ENCODE peak calls at places on chromosomes 2 and 18, in seven cellular contexts. O is GM12878, M is SK-N-SH, J is HepG2, W is K562, L is H1, V is HCT116. R is an unnamed sample.

GRCh38 chr2:16625201-16625729 is 40.4 kb downstream of the CYRIA start:
- DNase-seq in J (no peak), O (no peak), M (no peak), L (no peak), V (no peak), W (no peak), R (no peak)

GRCh38 chr2:158140201-158140600 is 38.5 kb downstream of the UPP2 start:
- DNase-seq in M (no peak), V (no peak), J (no peak), W (no peak), O (no peak), L (no peak), R (no peak)

GRCh38 chr2:45218931-45219339 is 209.7 kb upstream of the SIX2 start:
- DNase-seq in V (no peak), L (no peak), J (no peak), W (no peak), M (no peak), O (no peak), R (peak; percentile 78)

GRCh38 chr2:15565994-15566671 is 5.0 kb upstream of the NBAS start:
- DNase-seq in O (no peak), V (no peak), W (no peak), L (no peak), J (no peak), M (no peak), R (no peak)

GRCh38 chr18:80154293-80154692 is 45.2 kb downstream of the ADNP2 start:
- DNase-seq in V (no peak), L (no peak), M (no peak), J (peak; percentile 30), W (peak; percentile 13), O (peak; percentile 23), R (peak; percentile 52)

GRCh38 chr2:173124441-173124840 is 48.8 kb downstream of the MAP3K20 start:
- DNase-seq in L (no peak), V (no peak), J (no peak), W (no peak), O (no peak), M (no peak), R (no peak)

GRCh38 chr18:398866-399637 is 101.4 kb downstream of the COLEC12 start:
- DNase-seq in W (no peak), V (no peak), L (no peak), J (no peak), M (peak; percentile 30), O (no peak), R (peak; percentile 9)

GRCh38 chr2:43319541-43319940 is 93.1 kb upstream of the ZFP36L2 start:
- DNase-seq in J (no peak), W (no peak), M (peak; percentile 77), O (no peak), L (no peak), V (no peak), R (no peak)

GRCh38 chr2:95698166-95698565 is 106.4 kb downstream of the TRIM43 start:
- DNase-seq in M (no peak), L (no peak), J (no peak), W (no peak), V (no peak), O (no peak), R (peak; percentile 8)

GRCh38 chr2:118689874-118690273 is 157.6 kb downstream of the EN1 start:
- DNase-seq in V (no peak), O (no peak), L (no peak), W (no peak), J (no peak), M (no peak), R (no peak)

GRCh38 chr2:67835266-67835665 is 227.5 kb downstream of the C1D start:
- DNase-seq in J (no peak), M (no peak), O (no peak), W (no peak), V (no peak), L (no peak), R (no peak)

GRCh38 chr2:27021253-27021801 is 11.4 kb upstream of the TMEM214 start:
- DNase-seq in O (no peak), V (no peak), W (no peak), J (peak; percentile 28), M (no peak), L (no peak), R (no peak)

GRCh38 chr2:144515694-144516416 is 4.1 kb downstream of the ZEB2 start:
- DNase-seq in J (no peak), V (no peak), L (peak; percentile 74), W (peak; percentile 32), M (peak; percentile 76), O (no peak), R (no peak)

GRCh38 chr2:29920631-29921559 is 491 bp downstream of the ALK start:
- DNase-seq in O (no peak), M (peak; percentile 76), L (peak; percentile 87), W (no peak), J (no peak), V (no peak), R (no peak)

GRCh38 chr2:22175002-22175401 is 1051.2 kb downstream of the TDRD15 start:
- DNase-seq in O (no peak), J (no peak), V (no peak), M (no peak), L (no peak), W (no peak), R (no peak)

GRCh38 chr18:37540424-37541121 is 25.0 kb downstream of the CELF4 start:
- DNase-seq in M (peak; percentile 49), W (no peak), O (no peak), J (no peak), V (no peak), L (no peak), R (no peak)

GRCh38 chr2:85131116-85131515 is 2.1 kb upstream of the TCF7L1 start:
- DNase-seq in V (no peak), W (no peak), L (no peak), M (peak; percentile 47), J (peak; percentile 37), O (no peak), R (peak; percentile 44)

GRCh38 chr2:205484717-205485116 is 197.6 kb upstream of the NRP2 start:
- DNase-seq in O (no peak), W (no peak), L (no peak), J (no peak), M (no peak), V (no peak), R (no peak)

GRCh38 chr2:207534390-207534789 is 4.6 kb downstream of the CREB1 start:
- DNase-seq in V (no peak), L (no peak), W (no peak), J (no peak), M (no peak), O (no peak), R (no peak)

GRCh38 chr18:63267990-63268721 is 51.4 kb downstream of the BCL2 start:
- DNase-seq in W (no peak), L (no peak), O (no peak), J (no peak), V (no peak), M (no peak), R (no peak)

GRCh38 chr2:1493361-1494126 is 80.3 kb downstream of the TPO start:
- DNase-seq in V (no peak), M (no peak), W (no peak), L (no peak), J (no peak), O (no peak), R (no peak)

GRCh38 chr18:46439037-46439436 is 218.0 kb downstream of the LOXHD1 start:
- DNase-seq in O (no peak), J (no peak), V (no peak), L (no peak), M (no peak), W (no peak), R (no peak)

GRCh38 chr18:3529077-3529476 is 79.1 kb downstream of the TGIF1 start:
- DNase-seq in L (no peak), O (no peak), W (no peak), V (no peak), M (no peak), J (no peak), R (no peak)

DNA sequence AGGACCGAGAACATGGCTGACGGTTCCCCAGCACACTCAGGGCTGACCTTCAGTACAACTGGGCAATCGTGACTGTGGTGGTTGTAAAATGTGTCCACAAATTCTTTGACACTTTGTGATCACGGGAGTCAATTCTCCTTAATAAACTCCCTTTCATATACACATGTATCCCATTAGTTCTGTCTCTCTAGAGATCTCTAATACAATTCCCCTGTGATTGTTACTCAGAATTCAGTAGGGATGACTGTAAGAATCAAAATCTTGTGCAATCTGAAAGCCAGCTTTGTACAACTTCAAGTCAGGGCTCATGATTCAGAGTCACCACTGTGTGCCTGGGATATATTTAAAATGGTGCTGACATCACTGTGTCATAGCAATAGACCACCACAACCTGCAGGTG is 89.5 kb upstream of the LMAN1 start:
- DNase-seq in J (no peak), W (no peak), L (no peak), V (no peak), O (no peak), M (no peak), R (no peak)
- TF ChIP-seq JUND in J (no peak), W (no peak), L (no peak), V (no peak), O (no peak), M (no peak), R (no peak)

DNA sequence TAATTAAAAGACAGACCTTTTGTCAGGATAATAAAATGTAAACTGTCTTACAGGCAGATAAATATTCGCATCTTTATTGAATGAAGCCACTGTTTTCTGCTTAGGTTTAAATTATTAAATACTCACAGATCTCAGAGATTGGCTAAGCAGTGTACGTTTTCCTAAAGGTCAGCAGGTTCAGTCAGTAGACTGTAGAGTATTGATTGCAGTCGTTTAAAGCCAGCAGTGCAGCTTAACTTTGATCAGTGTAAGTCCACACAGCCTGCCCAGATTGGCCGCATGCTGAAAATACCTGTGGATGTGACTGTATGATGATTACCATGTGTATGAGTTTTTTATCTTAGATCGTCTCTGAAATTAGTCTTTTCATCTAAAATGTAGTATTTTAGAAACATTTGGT is 42.3 kb downstream of the ATP9B start:
- DNase-seq in J (peak; percentile 26), L (no peak), M (no peak), V (no peak), W (no peak), O (no peak), R (no peak)
- TF ChIP-seq JUND in J (no peak), L (no peak), M (no peak), V (no peak), W (no peak), O (no peak), R (no peak)

GRCh38 chr2:99662761-99663341 is 173.0 kb upstream of the REV1 start:
- DNase-seq in L (no peak), J (no peak), M (no peak), O (no peak), W (no peak), V (no peak), R (no peak)
- TF ChIP-seq JUND in L (no peak), J (no peak), M (no peak), O (no peak), W (no peak), V (no peak), R (peak; percentile 68)

DNA sequence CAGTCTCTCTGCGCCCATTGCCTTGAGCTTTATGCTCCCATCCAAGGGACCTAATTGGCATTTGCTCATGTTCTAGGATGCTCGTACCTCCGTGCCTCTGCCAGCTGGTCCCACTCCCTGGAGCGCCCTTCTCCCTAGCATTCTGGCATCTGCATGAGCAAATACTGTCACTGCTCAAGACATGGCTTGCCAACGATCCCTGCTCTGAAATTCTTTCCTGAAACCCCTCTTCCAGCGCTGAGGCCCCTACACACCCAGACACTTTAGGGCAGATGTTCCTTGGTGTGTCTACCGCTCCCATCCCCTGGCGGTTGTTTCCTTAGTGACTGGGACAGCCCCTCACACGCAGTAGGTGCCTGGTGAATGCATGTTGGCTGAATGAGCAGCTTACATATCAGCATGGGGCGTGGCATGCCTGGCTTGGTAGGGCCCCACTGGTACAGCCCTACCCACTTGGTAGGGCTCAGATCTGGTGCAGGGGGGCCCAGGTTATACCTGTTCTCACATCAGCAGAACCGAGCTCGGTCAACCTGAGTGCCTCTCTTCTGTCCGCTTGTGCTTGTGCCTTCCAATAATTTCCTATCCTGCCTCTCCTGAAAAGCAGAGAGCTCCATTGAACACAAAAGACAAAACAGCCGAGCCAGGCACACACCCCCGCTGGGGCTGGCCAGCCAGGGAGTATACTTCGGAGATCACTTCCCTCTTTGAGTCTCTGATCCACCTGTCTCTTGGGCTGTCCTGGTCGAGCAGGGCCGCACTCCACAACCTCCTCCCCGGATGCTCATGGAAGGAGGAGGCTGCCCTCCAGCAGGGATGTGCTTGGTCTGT is 59.2 kb downstream of the INHBB start:
- DNase-seq in W (no peak), J (no peak), O (no peak), V (no peak), L (no peak), M (no peak), R (no peak)
- TF ChIP-seq JUND in W (no peak), J (no peak), O (no peak), V (no peak), L (no peak), M (no peak), R (no peak)

R was measured in T47D.